ENCODE peak calls at places on chromosome 2, in four cellular contexts. O, B, Q and V are unnamed samples.

GRCh38 chr2:217703102-217703501 is 299.7 kb downstream of the TNS1 start:
- DNase-seq in O (no peak), Q (no peak), B (no peak), V (no peak)

GRCh38 chr2:237485304-237485703 is 1.7 kb upstream of the MLPH start:
- DNase-seq in B (no peak), Q (no peak), O (no peak), V (no peak)

GRCh38 chr2:54720563-54720962 is 2.9 kb upstream of the EML6 start:
- DNase-seq in B (no peak), O (no peak), Q (no peak), V (no peak)

GRCh38 chr2:201858781-201859180 is 52.4 kb downstream of the CDK15 start:
- DNase-seq in Q (no peak), O (no peak), B (no peak), V (no peak)

GRCh38 chr2:19020144-19021099 is 338.0 kb downstream of the OSR1 start:
- DNase-seq in O (no peak), Q (no peak), B (peak), V (no peak)

GRCh38 chr2:234406085-234406484 is 90.8 kb downstream of the ARL4C start:
- DNase-seq in B (no peak), O (no peak), Q (no peak), V (no peak)

GRCh38 chr2:228094377-228094921 is 87.0 kb downstream of the SPHKAP start:
- DNase-seq in B (no peak), O (no peak), Q (no peak), V (no peak)

GRCh38 chr2:8132371-8132831 is 549.5 kb upstream of the ID2 start:
- DNase-seq in B (no peak), O (no peak), Q (no peak), V (no peak)

GRCh38 chr2:8413589-8414135 is 268.2 kb upstream of the ID2 start:
- DNase-seq in Q (no peak), O (no peak), B (peak), V (no peak)

GRCh38 chr2:181123798-181124217 is 143.4 kb downstream of the UBE2E3 start:
- DNase-seq in B (no peak), O (no peak), Q (no peak), V (peak)

GRCh38 chr2:105802587-105802986 is 57.9 kb downstream of the NCK2 start:
- DNase-seq in B (no peak), Q (no peak), O (no peak), V (peak)

GRCh38 chr2:190863946-190864345 is 16.7 kb upstream of the GLS start:
- DNase-seq in Q (no peak), O (no peak), B (no peak), V (no peak)

GRCh38 chr2:95264626-95265025 is 9.6 kb upstream of the PROM2 start:
- DNase-seq in Q (no peak), O (no peak), B (no peak), V (no peak)

GRCh38 chr2:5692561-5693287 is 540 bp downstream of the SOX11 start:
- DNase-seq in Q (no peak), B (no peak), O (no peak), V (no peak)

GRCh38 chr2:28406276-28407096 is 13.8 kb downstream of the FOSL2 start:
- DNase-seq in Q (no peak), O (no peak), B (no peak), V (no peak)

GRCh38 chr2:222950886-222951285 is 90.0 kb downstream of the ACSL3 start:
- DNase-seq in Q (no peak), O (no peak), B (no peak), V (no peak)

GRCh38 chr2:42835577-42836371 is 43.4 kb upstream of the HAAO start:
- DNase-seq in O (no peak), B (peak), Q (no peak), V (no peak)

GRCh38 chr2:218517434-218518206 is 50.5 kb downstream of the USP37 start:
- DNase-seq in O (no peak), B (no peak), Q (no peak), V (peak)

GRCh38 chr2:9771481-9772017 is 71.7 kb upstream of the TAF1B start:
- DNase-seq in B (peak), Q (no peak), O (no peak), V (no peak)

GRCh38 chr2:107069890-107070289 is 183.9 kb upstream of the ST6GAL2 start:
- DNase-seq in O (no peak), Q (no peak), B (no peak), V (no peak)

GRCh38 chr2:121239969-121240368 is 45.0 kb downstream of the TFCP2L1 start:
- DNase-seq in B (no peak), O (no peak), Q (no peak), V (no peak)

DNA sequence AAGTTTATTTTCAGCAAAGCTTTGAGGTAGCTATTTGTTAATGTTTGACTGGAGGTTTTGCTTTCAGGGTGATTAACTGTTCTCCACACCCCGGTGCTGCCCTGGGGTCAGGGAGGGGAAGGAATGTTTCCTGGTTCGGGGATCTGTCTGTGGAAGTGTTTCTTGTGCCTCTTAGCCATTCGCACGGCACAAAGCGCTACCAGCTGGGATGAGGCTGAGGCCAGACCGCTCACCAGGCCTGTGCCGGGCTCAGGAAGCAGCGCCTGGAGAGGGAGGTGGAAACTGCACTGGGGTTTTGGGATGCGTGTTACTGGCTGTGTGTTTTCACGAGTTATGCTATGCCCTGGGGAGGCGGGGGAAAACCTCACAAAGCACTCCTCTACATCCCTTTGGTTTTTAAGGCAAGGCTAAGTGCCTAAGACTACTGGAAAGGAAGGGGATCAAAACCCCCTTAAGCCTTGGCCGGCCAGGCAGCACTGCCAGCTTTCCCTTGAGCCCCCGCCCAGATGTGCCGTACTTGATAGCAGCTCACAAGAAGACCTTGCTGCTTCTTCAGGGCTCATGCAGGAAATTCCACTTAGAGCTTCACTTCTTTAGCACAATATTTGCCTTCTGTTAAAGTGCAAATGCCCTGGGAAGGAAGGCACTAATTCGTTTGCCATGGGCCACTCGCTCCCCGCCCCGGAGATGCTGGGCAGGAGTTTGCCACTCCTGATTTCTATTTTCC is 65.7 kb upstream of the CNGA3 start:
- DNase-seq in O (no peak), B (no peak), Q (no peak), V (no peak)
- H3K4me3 ChIP-seq in O (no peak), B (no peak), Q (no peak), V (no peak)

DNA sequence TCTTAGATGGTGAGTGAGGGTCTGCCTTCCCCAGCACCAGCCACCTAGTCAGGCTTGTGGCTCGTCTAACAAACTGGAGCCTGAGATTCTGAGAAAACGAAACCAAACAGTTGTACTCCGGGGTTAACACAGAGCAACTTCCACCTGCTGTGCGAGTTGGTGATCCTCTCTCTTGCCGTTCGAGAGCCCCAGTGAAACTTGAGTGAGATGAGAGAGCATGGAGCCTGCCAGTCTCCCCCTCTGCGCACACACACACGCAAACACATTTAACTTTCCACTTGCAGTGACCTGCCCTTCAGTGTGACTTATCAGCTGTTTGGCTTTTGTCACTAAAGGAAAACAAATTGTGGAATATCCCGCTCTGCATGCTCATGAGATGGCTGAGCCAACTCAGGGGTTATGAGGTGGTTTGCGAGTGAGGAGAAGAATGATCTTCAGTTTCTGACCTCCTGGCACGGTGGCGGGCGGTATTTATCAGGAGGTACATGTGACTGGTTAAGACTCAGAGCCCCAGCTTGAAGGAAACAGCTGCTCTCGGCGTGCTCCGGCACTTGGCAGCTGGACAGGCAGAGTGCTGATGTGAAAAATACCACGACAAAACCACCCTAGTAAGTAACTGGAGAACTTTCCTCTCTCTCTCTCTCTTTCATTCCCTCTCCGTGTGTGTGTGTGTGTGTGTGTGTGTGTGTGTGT is at the start of gene RASGRP3:
- DNase-seq in Q (peak), B (peak), O (peak), V (no peak)
- TF ChIP-seq REST in Q (no peak), B (no peak), O (no peak), V (no peak)

DNA sequence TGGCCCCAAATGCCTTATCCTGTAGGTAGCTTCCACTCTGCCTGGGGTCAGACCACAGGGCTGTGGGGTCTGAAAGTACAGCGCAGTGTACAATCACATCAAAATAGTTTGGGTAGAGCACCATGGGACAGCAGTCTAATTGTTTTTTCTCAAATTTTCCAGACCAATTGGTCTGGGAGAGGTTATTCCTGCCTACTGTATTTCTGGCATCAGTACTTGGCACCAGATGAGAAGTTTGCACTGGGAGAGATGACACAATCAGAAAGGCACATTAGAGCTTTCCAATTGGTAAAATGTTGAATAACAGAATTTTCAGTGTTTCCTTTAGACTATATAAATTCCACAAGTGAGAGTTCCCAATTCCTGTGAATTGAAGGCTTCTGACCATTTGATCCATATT is 30.9 kb upstream of the LRRTM1 start:
- DNase-seq in Q (no peak), O (no peak), B (no peak), V (no peak)
- TF ChIP-seq SRF in Q (no peak), O (no peak), B (no peak), V (no peak)

GRCh38 chr2:26970244-26970927 is at the start of gene MAPRE3:
- DNase-seq in O (peak), B (peak), Q (peak), V (no peak)
- H3K4me3 ChIP-seq in O (peak), B (peak), Q (peak), V (peak)

GRCh38 chr2:1730047-1730937 is 14.0 kb downstream of the PXDN start:
- DNase-seq in O (no peak), B (no peak), Q (no peak), V (no peak)
- TF ChIP-seq REST in O (no peak), B (no peak), Q (no peak), V (no peak)

DNA sequence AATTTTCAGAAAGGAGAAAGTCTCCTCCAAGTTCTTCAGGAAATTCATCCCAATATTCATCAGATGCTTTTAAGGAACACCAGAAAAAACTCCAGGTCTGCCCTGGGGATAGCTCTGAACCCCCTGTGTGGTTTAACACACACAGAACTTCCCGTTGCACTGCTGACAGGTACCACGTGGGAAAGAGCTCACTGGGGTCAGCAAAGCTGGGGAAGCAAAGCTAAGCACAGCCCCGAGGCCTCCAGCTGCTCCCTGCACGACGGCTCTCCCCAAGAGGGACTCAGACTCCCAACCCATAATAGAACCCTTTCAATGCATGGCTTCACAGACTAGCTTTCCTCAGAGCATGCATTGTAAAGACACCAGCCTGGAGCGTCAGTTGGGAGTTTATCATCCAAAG is 28.0 kb downstream of the ADI1 start:
- DNase-seq in Q (no peak), O (no peak), B (no peak), V (no peak)
- TF ChIP-seq SRF in Q (no peak), O (no peak), B (no peak), V (no peak)

GRCh38 chr2:20650412-20650879 is 452 bp downstream of the HS1BP3 start:
- DNase-seq in B (no peak), Q (no peak), O (no peak), V (no peak)

GRCh38 chr2:20648831-20649230 is 2.1 kb downstream of the HS1BP3 start:
- DNase-seq in B (no peak), Q (no peak), O (no peak), V (no peak)

GRCh38 chr2:20648207-20648606 is 2.7 kb downstream of the HS1BP3 start:
- DNase-seq in O (no peak), Q (no peak), B (no peak), V (no peak)

GRCh38 chr2:20650880-20651730 is at the start of gene HS1BP3:
- DNase-seq in B (peak), Q (peak), O (peak), V (peak)

GRCh38 chr2:20649586-20650375 is 1.1 kb downstream of the HS1BP3 start:
- DNase-seq in O (no peak), Q (no peak), B (no peak), V (no peak)
- H3K4me3 ChIP-seq in O (peak), Q (peak), B (peak), V (peak)

GRCh38 chr2:38376683-38377500 is at the start of gene ATL2:
- DNase-seq in B (peak), O (peak), Q (peak), V (peak)
- TF ChIP-seq REST in B (peak), O (no peak), Q (no peak), V (peak)